ENCODE peak calls at places on chromosomes 12 and 14, in six cellular contexts. N, F, T, Z, K and V are unnamed samples. For H3K4me1, the result is how much of the 10 kb centered on the place peaks cover.

GRCh38 chr14:71130491-71131179 is 223.4 kb downstream of the PCNX1 start:
- DNase-seq in N (no peak), F (peak), T (no peak), Z (no peak), K (no peak), V (no peak)

GRCh38 chr12:48349471-48349870 is 1.2 kb downstream of the ZNF641 start:
- DNase-seq in N (no peak), F (no peak), T (no peak), Z (no peak), K (no peak), V (peak)

GRCh38 chr14:63632932-63633514 is 8.6 kb downstream of the WDR89 start:
- DNase-seq in N (no peak), F (peak), T (no peak), Z (no peak), K (no peak), V (no peak)

GRCh38 chr12:121697093-121697698 is 15.4 kb upstream of the TMEM120B start:
- DNase-seq in N (no peak), F (no peak), T (peak), Z (no peak), K (no peak), V (no peak)

GRCh38 chr14:75427482-75428229 is at the start of gene JDP2:
- DNase-seq in N (peak), F (peak), T (peak), Z (no peak), K (peak), V (peak)

GRCh38 chr14:59829469-59829868 is 41.1 kb downstream of the RTN1 start:
- DNase-seq in N (no peak), F (no peak), T (no peak), Z (no peak), K (no peak), V (no peak)

GRCh38 chr14:92153581-92153980 is 31.8 kb downstream of the CPSF2 start:
- DNase-seq in N (no peak), F (no peak), T (no peak), Z (no peak), K (no peak), V (no peak)

GRCh38 chr14:51341338-51341737 is 101.3 kb downstream of the TMX1 start:
- DNase-seq in N (no peak), F (no peak), T (no peak), Z (no peak), K (no peak), V (no peak)

GRCh38 chr14:24243336-24243836 is 963 bp upstream of the TINF2 start:
- DNase-seq in N (no peak), F (peak), T (no peak), Z (no peak), K (no peak), V (no peak)

GRCh38 chr12:91370086-91370868 is 187.7 kb upstream of the DCN start:
- DNase-seq in N (no peak), F (no peak), T (no peak), Z (no peak), K (no peak), V (no peak)

GRCh38 chr14:50186088-50186487 is 45.3 kb downstream of the SOS2 start:
- DNase-seq in N (no peak), F (no peak), T (no peak), Z (no peak), K (no peak), V (no peak)

GRCh38 chr14:105118646-105119409 is 49.7 kb downstream of the JAG2 start:
- DNase-seq in N (no peak), F (peak), T (no peak), Z (no peak), K (no peak), V (no peak)

GRCh38 chr12:109833307-109834189 is at the start of gene TRPV4:
- DNase-seq in N (no peak), F (no peak), T (no peak), Z (no peak), K (no peak), V (peak)

GRCh38 chr14:105491366-105492006 is 440 bp downstream of the TEDC1 start:
- DNase-seq in N (peak), F (peak), T (peak), Z (no peak), K (peak), V (peak)

GRCh38 chr14:70988452-70988851 is 81.2 kb downstream of the PCNX1 start:
- DNase-seq in N (no peak), F (no peak), T (no peak), Z (no peak), K (no peak), V (no peak)

GRCh38 chr14:73472182-73473114 is 14.1 kb upstream of the NUMB start:
- DNase-seq in N (no peak), F (peak), T (no peak), Z (no peak), K (no peak), V (no peak)

GRCh38 chr12:95204141-95204866 is 13.0 kb downstream of the FGD6 start:
- DNase-seq in N (no peak), F (peak), T (peak), Z (no peak), K (no peak), V (no peak)

GRCh38 chr12:92786045-92786444 is 83.3 kb downstream of the PLEKHG7 start:
- DNase-seq in N (no peak), F (no peak), T (no peak), Z (no peak), K (no peak), V (no peak)

GRCh38 chr14:32230181-32230580 is 27.1 kb upstream of the RNU6-8 start:
- DNase-seq in N (no peak), F (peak), T (no peak), Z (no peak), K (no peak), V (no peak)

GRCh38 chr14:51419685-51420084 is 179.6 kb downstream of the TMX1 start:
- DNase-seq in N (no peak), F (no peak), T (no peak), Z (no peak), K (no peak), V (no peak)

GRCh38 chr14:100394886-100395672 is 71.9 kb downstream of the SLC25A47 start:
- DNase-seq in N (no peak), F (no peak), T (no peak), Z (no peak), K (no peak), V (no peak)

GRCh38 chr12:92365836-92366235 is 220.2 kb upstream of the BTG1 start:
- DNase-seq in N (no peak), F (no peak), T (no peak), Z (no peak), K (no peak), V (no peak)

GRCh38 chr12:109394891-109395290 is 47.2 kb downstream of the MYO1H start:
- DNase-seq in N (no peak), F (no peak), T (no peak), Z (no peak), K (no peak), V (no peak)

GRCh38 chr12:103799504-103800251 is 41.4 kb downstream of the NT5DC3 start:
- DNase-seq in N (no peak), F (peak), T (peak), Z (no peak), K (no peak), V (no peak)

GRCh38 chr12:125983094-125983783 is 918.0 kb downstream of the AACS start:
- DNase-seq in N (peak), F (peak), T (peak), Z (no peak), K (no peak), V (no peak)

GRCh38 chr12:47100146-47100545 is 20.4 kb upstream of the AMIGO2 start:
- DNase-seq in N (no peak), F (no peak), T (no peak), Z (no peak), K (no peak), V (no peak)

GRCh38 chr14:31884776-31885379 is 192.2 kb upstream of the ARHGAP5 start:
- DNase-seq in N (no peak), F (peak), T (no peak), Z (no peak), K (no peak), V (no peak)

GRCh38 chr12:40970320-40970907 is 217.7 kb upstream of the PDZRN4 start:
- DNase-seq in N (no peak), F (no peak), T (no peak), Z (no peak), K (no peak), V (no peak)
- TF ChIP-seq CTCF in N (no peak), F (no peak), T (no peak), Z (no peak), K (no peak), V (no peak)

DNA sequence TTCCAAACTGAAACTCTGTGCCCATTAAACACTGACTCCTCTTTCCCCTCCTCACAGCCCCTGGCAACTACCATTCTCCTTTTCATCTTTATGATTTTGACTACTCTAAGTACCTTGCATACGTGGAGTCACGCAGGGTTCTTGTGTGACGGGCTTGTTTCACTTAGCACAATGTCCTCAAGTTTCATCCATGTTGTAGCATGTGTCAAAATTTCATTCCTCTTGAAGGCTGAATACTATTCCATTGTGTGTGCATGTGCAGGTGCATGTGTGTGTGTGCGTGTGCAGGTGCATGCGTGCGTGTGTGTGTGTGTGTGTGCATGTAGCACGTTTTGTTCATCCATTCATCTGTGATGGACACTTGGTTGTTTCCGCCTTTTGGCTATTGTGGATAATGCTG is 106.1 kb downstream of the ZFP36L1 start:
- DNase-seq in N (no peak), F (no peak), T (no peak), Z (no peak), K (peak), V (no peak)
- H3K4me1 ChIP-seq in N (under half), F (half or more), T (under half), Z (half or more), K (under half), V (under half)

GRCh38 chr12:43551971-43552559 is at the start of gene ADAMTS20:
- DNase-seq in N (no peak), F (no peak), T (no peak), Z (no peak), K (no peak), V (no peak)
- TF ChIP-seq CTCF in N (no peak), F (no peak), T (no peak), Z (no peak), K (no peak), V (no peak)

DNA sequence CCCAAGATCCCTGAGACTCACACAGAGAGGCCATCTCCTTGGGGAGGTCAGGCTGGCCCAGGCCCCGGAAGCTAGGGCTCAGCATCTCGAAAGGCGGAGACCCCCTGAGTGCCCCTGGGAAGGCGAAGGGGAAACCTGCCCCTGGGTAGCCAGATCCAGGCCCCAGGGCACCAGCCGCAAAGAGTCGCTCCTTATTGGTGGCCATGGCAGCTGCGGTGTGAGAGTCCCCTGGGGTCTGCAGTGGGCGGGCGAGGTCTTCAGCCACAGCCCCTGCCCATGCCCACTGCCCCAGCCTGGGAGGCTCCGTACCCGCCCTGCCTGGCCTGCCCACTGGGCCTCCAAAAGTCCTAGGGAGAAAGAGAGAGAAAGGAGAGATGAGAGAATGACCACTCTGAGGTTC is 4.7 kb downstream of the RARG start:
- DNase-seq in N (no peak), F (no peak), T (no peak), Z (no peak), K (peak), V (peak)
- H3K4me1 ChIP-seq in N (under half), F (half or more), T (under half), Z (half or more), K (half or more), V (under half)

GRCh38 chr14:88554458-88555286 is at the start of gene PTPN21:
- DNase-seq in N (no peak), F (peak), T (peak), Z (no peak), K (peak), V (peak)

GRCh38 chr14:88551936-88552565 is 2.8 kb downstream of the PTPN21 start:
- DNase-seq in N (no peak), F (no peak), T (no peak), Z (no peak), K (no peak), V (peak)

GRCh38 chr14:88552859-88553258 is 1.9 kb downstream of the PTPN21 start:
- DNase-seq in N (no peak), F (no peak), T (no peak), Z (no peak), K (no peak), V (no peak)

GRCh38 chr14:88556581-88556980 is 1.8 kb upstream of the PTPN21 start:
- DNase-seq in N (no peak), F (no peak), T (no peak), Z (no peak), K (no peak), V (no peak)

DNA sequence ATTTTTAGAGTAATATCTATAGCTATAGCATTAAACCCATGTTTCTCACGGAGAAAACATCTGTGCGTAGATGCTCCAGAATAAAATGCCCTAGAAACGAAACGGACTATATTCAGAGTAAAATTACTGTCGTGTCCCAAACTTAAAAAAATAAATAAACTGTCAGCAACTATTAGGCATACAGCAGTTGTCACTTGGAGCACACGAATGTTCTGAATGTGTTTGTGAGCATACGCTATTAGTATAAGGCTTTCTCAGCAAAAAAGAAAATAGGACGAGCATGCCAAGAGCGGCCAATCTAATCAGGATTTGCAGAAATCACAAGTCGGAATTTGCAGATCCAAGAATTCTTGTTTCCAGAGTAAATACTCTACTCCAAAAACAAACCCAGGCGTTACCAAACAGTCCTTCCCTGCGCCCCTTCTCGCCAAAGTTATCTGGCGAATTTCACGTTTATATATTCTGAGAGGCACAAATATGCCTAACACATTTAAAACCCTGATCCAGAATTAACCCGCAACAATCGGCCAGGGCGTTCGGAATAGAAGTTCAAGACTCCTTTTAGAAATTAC is 835 bp downstream of the PTPN21 start:
- DNase-seq in N (no peak), F (no peak), T (no peak), Z (no peak), K (no peak), V (no peak)
- TF ChIP-seq CTCF in N (no peak), F (no peak), T (no peak), Z (no peak), K (no peak), V (no peak)

GRCh38 chr14:38432186-38432585 is 176.3 kb upstream of the CLEC14A start:
- DNase-seq in N (no peak), F (no peak), T (no peak), Z (no peak), K (no peak), V (no peak)
- H3K4me1 ChIP-seq in N (under half), F (under half), T (under half), Z (under half), K (under half), V (under half)

GRCh38 chr14:103504991-103505565 is 17.6 kb downstream of the CKB start:
- DNase-seq in N (no peak), F (no peak), T (no peak), Z (no peak), K (no peak), V (no peak)
- TF ChIP-seq CTCF in N (no peak), F (peak), T (no peak), Z (no peak), K (no peak), V (no peak)

DNA sequence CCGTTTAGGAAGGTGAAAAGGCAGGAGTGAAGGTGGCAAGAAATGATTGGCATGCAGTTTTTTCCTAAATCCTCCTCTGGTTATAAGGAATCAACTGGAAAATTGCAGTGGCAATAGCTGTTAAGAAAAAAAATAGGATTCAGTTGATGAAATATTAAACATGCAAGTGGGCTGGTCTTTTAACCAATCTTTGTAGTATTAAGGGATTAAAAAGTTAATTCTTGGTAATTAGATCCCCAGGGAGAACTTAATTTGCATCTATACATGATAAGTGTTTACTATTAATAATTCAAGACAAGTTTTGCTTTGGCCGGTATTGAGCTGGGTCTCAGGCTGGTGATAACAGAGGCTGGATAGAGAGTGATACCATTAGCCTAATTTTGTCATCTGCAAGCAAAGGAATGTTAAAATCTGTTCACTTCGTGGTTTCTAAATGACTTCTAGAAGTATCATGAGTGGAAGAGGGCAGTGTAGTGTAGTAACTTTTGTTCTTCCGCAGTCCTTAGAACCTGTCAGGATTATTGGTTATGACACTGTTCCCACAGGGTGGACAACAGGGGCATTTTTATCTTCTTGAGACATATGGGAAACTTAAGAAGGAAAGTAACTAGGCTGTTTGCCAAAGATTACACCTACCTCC is 118.5 kb downstream of the PRKCH start:
- DNase-seq in N (no peak), F (no peak), T (no peak), Z (no peak), K (no peak), V (no peak)
- H3K4me1 ChIP-seq in N (under half), F (under half), T (under half), Z (half or more), K (under half), V (under half)